ENCODE peak calls at places on chromosomes 13 and 19, in seven cellular contexts. One of them, this sample, is unnamed. For H3K4me1 and H3K9me3, the result is how much of the 10 kb centered on the place peaks cover.

GRCh38 chr13:109369357-109370052 is 416.9 kb downstream of the IRS2 start:
- DNase-seq in CD8-positive, alpha-beta memory T cell: no peak
- DNase-seq in heart right ventricle: no peak
- DNase-seq in right cardiac atrium: no peak
- DNase-seq in uterus: no peak
- DNase-seq in aorta: no peak
- DNase-seq in keratinocyte: no peak
- DNase-seq in this sample: no peak

GRCh38 chr19:8600816-8601215 is 9.7 kb downstream of the ADAMTS10 start:
- DNase-seq in heart right ventricle: no peak
- DNase-seq in right cardiac atrium: no peak
- DNase-seq in aorta: no peak
- DNase-seq in uterus: no peak
- DNase-seq in CD8-positive, alpha-beta memory T cell: no peak
- DNase-seq in keratinocyte: no peak
- DNase-seq in this sample: no peak

GRCh38 chr13:101700598-101700997 is 248.1 kb downstream of the ITGBL1 start:
- DNase-seq in CD8-positive, alpha-beta memory T cell: no peak
- DNase-seq in uterus: no peak
- DNase-seq in right cardiac atrium: no peak
- DNase-seq in keratinocyte: no peak
- DNase-seq in aorta: no peak
- DNase-seq in heart right ventricle: no peak
- DNase-seq in this sample: peak

GRCh38 chr19:8005534-8006256 is at the start of gene ELAVL1:
- DNase-seq in aorta: peak
- DNase-seq in heart right ventricle: peak
- DNase-seq in uterus: peak
- DNase-seq in keratinocyte: no peak
- DNase-seq in right cardiac atrium: peak
- DNase-seq in CD8-positive, alpha-beta memory T cell: peak
- DNase-seq in this sample: peak

GRCh38 chr13:31160857-31161582 is 684 bp downstream of the HSPH1 start:
- DNase-seq in keratinocyte: no peak
- DNase-seq in heart right ventricle: peak
- DNase-seq in uterus: peak
- DNase-seq in right cardiac atrium: peak
- DNase-seq in CD8-positive, alpha-beta memory T cell: peak
- DNase-seq in aorta: peak
- DNase-seq in this sample: peak

GRCh38 chr13:77038907-77039470 is 12.0 kb upstream of the FBXL3 start:
- DNase-seq in keratinocyte: no peak
- DNase-seq in CD8-positive, alpha-beta memory T cell: no peak
- DNase-seq in right cardiac atrium: no peak
- DNase-seq in uterus: no peak
- DNase-seq in heart right ventricle: no peak
- DNase-seq in aorta: no peak
- DNase-seq in this sample: no peak

GRCh38 chr19:4077011-4077382 is 10.3 kb upstream of the ZBTB7A start:
- DNase-seq in aorta: no peak
- DNase-seq in uterus: no peak
- DNase-seq in CD8-positive, alpha-beta memory T cell: no peak
- DNase-seq in keratinocyte: no peak
- DNase-seq in right cardiac atrium: no peak
- DNase-seq in heart right ventricle: no peak
- DNase-seq in this sample: no peak

GRCh38 chr13:33178197-33178699 is 107.3 kb downstream of the STARD13 start:
- DNase-seq in CD8-positive, alpha-beta memory T cell: no peak
- DNase-seq in heart right ventricle: no peak
- DNase-seq in aorta: no peak
- DNase-seq in right cardiac atrium: no peak
- DNase-seq in keratinocyte: no peak
- DNase-seq in uterus: no peak
- DNase-seq in this sample: peak

GRCh38 chr13:112322562-112322961 is 53.6 kb upstream of the SPACA7 start:
- DNase-seq in CD8-positive, alpha-beta memory T cell: no peak
- DNase-seq in heart right ventricle: no peak
- DNase-seq in uterus: no peak
- DNase-seq in keratinocyte: no peak
- DNase-seq in right cardiac atrium: no peak
- DNase-seq in aorta: no peak
- DNase-seq in this sample: no peak

GRCh38 chr19:24054044-24054935 is 32.7 kb upstream of the ZNF254 start:
- DNase-seq in aorta: no peak
- DNase-seq in uterus: no peak
- DNase-seq in heart right ventricle: no peak
- DNase-seq in CD8-positive, alpha-beta memory T cell: no peak
- DNase-seq in right cardiac atrium: no peak
- DNase-seq in keratinocyte: peak
- DNase-seq in this sample: peak

GRCh38 chr19:38001158-38001781 is 94.3 kb downstream of the SIPA1L3 start:
- DNase-seq in aorta: no peak
- DNase-seq in heart right ventricle: no peak
- DNase-seq in keratinocyte: no peak
- DNase-seq in uterus: no peak
- DNase-seq in right cardiac atrium: no peak
- DNase-seq in CD8-positive, alpha-beta memory T cell: no peak
- DNase-seq in this sample: no peak

GRCh38 chr19:49862411-49863253 is 4.7 kb downstream of the PNKP start:
- DNase-seq in CD8-positive, alpha-beta memory T cell: no peak
- DNase-seq in heart right ventricle: no peak
- DNase-seq in right cardiac atrium: peak
- DNase-seq in aorta: peak
- DNase-seq in keratinocyte: no peak
- DNase-seq in uterus: no peak
- DNase-seq in this sample: no peak

GRCh38 chr13:112465251-112466131 is 89.3 kb downstream of the SPACA7 start:
- DNase-seq in right cardiac atrium: no peak
- DNase-seq in keratinocyte: no peak
- DNase-seq in aorta: peak
- DNase-seq in heart right ventricle: no peak
- DNase-seq in uterus: no peak
- DNase-seq in CD8-positive, alpha-beta memory T cell: no peak
- DNase-seq in this sample: no peak

GRCh38 chr13:20222553-20222952 is 9.6 kb downstream of the GJB6 start:
- DNase-seq in keratinocyte: no peak
- DNase-seq in heart right ventricle: no peak
- DNase-seq in aorta: no peak
- DNase-seq in CD8-positive, alpha-beta memory T cell: no peak
- DNase-seq in right cardiac atrium: no peak
- DNase-seq in uterus: no peak
- DNase-seq in this sample: no peak

GRCh38 chr13:73069206-73069815 is 10.5 kb downstream of the KLF5 start:
- DNase-seq in keratinocyte: no peak
- DNase-seq in heart right ventricle: no peak
- DNase-seq in uterus: no peak
- DNase-seq in right cardiac atrium: no peak
- DNase-seq in aorta: no peak
- DNase-seq in CD8-positive, alpha-beta memory T cell: no peak
- DNase-seq in this sample: peak

GRCh38 chr13:22009500-22009899 is 338.6 kb downstream of the FGF9 start:
- DNase-seq in CD8-positive, alpha-beta memory T cell: no peak
- DNase-seq in heart right ventricle: no peak
- DNase-seq in right cardiac atrium: peak
- DNase-seq in uterus: no peak
- DNase-seq in aorta: no peak
- DNase-seq in keratinocyte: no peak
- DNase-seq in this sample: no peak

GRCh38 chr13:77928909-77929308 is 10.3 kb upstream of the EDNRB start:
- DNase-seq in right cardiac atrium: no peak
- DNase-seq in heart right ventricle: no peak
- DNase-seq in aorta: no peak
- DNase-seq in CD8-positive, alpha-beta memory T cell: no peak
- DNase-seq in uterus: no peak
- DNase-seq in keratinocyte: no peak
- DNase-seq in this sample: no peak

GRCh38 chr19:55370305-55370988 is at the start of gene IL11:
- DNase-seq in heart right ventricle: no peak
- DNase-seq in uterus: no peak
- DNase-seq in right cardiac atrium: peak
- DNase-seq in aorta: no peak
- DNase-seq in CD8-positive, alpha-beta memory T cell: no peak
- DNase-seq in keratinocyte: no peak
- DNase-seq in this sample: peak

GRCh38 chr19:3642987-3643386 is 16.4 kb upstream of the CACTIN start:
- DNase-seq in right cardiac atrium: no peak
- DNase-seq in aorta: no peak
- DNase-seq in heart right ventricle: no peak
- DNase-seq in uterus: no peak
- DNase-seq in CD8-positive, alpha-beta memory T cell: no peak
- DNase-seq in keratinocyte: no peak
- DNase-seq in this sample: peak

GRCh38 chr19:11197291-11198174 is at the start of gene KANK2:
- DNase-seq in heart right ventricle: peak
- DNase-seq in uterus: peak
- DNase-seq in right cardiac atrium: peak
- DNase-seq in keratinocyte: no peak
- DNase-seq in CD8-positive, alpha-beta memory T cell: peak
- DNase-seq in aorta: peak
- DNase-seq in this sample: peak

GRCh38 chr19:55585658-55586339 is 5.2 kb upstream of the ZNF579 start:
- DNase-seq in keratinocyte: no peak
- DNase-seq in heart right ventricle: peak
- DNase-seq in uterus: peak
- DNase-seq in aorta: peak
- DNase-seq in right cardiac atrium: peak
- DNase-seq in CD8-positive, alpha-beta memory T cell: no peak
- DNase-seq in this sample: peak

GRCh38 chr13:71360041-71360440 is 507.0 kb downstream of the DACH1 start:
- DNase-seq in keratinocyte: no peak
- DNase-seq in uterus: no peak
- DNase-seq in CD8-positive, alpha-beta memory T cell: no peak
- DNase-seq in aorta: no peak
- DNase-seq in heart right ventricle: no peak
- DNase-seq in right cardiac atrium: no peak
- DNase-seq in this sample: no peak

GRCh38 chr13:104085611-104086010 is 1019.4 kb upstream of the SLC10A2 start:
- DNase-seq in aorta: no peak
- DNase-seq in uterus: no peak
- DNase-seq in CD8-positive, alpha-beta memory T cell: no peak
- DNase-seq in keratinocyte: no peak
- DNase-seq in heart right ventricle: no peak
- DNase-seq in right cardiac atrium: no peak
- DNase-seq in this sample: no peak

GRCh38 chr13:104086205-104086604 is 1020.0 kb upstream of the SLC10A2 start:
- DNase-seq in heart right ventricle: no peak
- DNase-seq in keratinocyte: no peak
- DNase-seq in right cardiac atrium: no peak
- DNase-seq in uterus: no peak
- DNase-seq in aorta: no peak
- DNase-seq in CD8-positive, alpha-beta memory T cell: no peak
- DNase-seq in this sample: no peak

DNA sequence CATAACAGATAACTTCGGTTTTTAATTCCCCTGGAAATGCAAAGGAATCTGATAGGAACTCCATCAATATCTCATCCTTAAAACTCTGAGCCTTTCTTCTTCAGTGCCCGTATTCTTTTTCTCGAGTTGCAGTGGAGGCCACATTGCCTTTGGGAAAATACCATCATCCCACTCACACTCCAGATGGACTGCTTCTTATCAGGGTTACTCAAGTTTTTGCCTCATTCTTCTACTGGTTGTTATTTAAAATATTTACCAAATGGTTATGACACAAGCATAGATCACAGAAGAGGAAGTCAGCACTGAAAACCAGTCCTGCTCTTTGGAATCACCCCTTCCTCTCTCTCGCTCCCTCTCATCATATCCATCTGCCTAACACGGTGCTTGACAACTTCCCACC is 1020.5 kb upstream of the SLC10A2 start:
- DNase-seq in aorta: no peak
- DNase-seq in CD8-positive, alpha-beta memory T cell: no peak
- DNase-seq in right cardiac atrium: no peak
- DNase-seq in heart right ventricle: no peak
- DNase-seq in keratinocyte: no peak
- DNase-seq in uterus: no peak
- DNase-seq in this sample: no peak
- H3K4me3 ChIP-seq in aorta: no peak
- H3K4me3 ChIP-seq in CD8-positive, alpha-beta memory T cell: no peak
- H3K4me3 ChIP-seq in right cardiac atrium: no peak
- H3K4me3 ChIP-seq in heart right ventricle: no peak
- H3K4me3 ChIP-seq in keratinocyte: no peak
- H3K4me3 ChIP-seq in uterus: no peak
- H3K4me3 ChIP-seq in this sample: no peak

GRCh38 chr19:5949792-5950305 is 28.1 kb downstream of the RANBP3 start:
- DNase-seq in heart right ventricle: peak
- DNase-seq in aorta: no peak
- DNase-seq in keratinocyte: no peak
- DNase-seq in right cardiac atrium: peak
- DNase-seq in uterus: no peak
- DNase-seq in CD8-positive, alpha-beta memory T cell: peak
- DNase-seq in this sample: no peak
- H3K4me1 ChIP-seq in heart right ventricle: half or more
- H3K4me1 ChIP-seq in aorta: under half
- H3K4me1 ChIP-seq in keratinocyte: under half
- H3K4me1 ChIP-seq in right cardiac atrium: under half
- H3K4me1 ChIP-seq in uterus: under half
- H3K4me1 ChIP-seq in CD8-positive, alpha-beta memory T cell: half or more
- H3K4me1 ChIP-seq in this sample: under half

GRCh38 chr19:12346896-12347295 is 13.5 kb upstream of the ZNF563 start:
- DNase-seq in heart right ventricle: no peak
- DNase-seq in aorta: no peak
- DNase-seq in keratinocyte: no peak
- DNase-seq in uterus: no peak
- DNase-seq in CD8-positive, alpha-beta memory T cell: peak
- DNase-seq in right cardiac atrium: no peak
- DNase-seq in this sample: no peak
- H3K9me3 ChIP-seq in heart right ventricle: under half
- H3K9me3 ChIP-seq in aorta: under half
- H3K9me3 ChIP-seq in keratinocyte: under half
- H3K9me3 ChIP-seq in uterus: under half
- H3K9me3 ChIP-seq in CD8-positive, alpha-beta memory T cell: under half
- H3K9me3 ChIP-seq in right cardiac atrium: under half
- H3K9me3 ChIP-seq in this sample: half or more

GRCh38 chr13:96984061-96984508 is 10.2 kb downstream of the OXGR1 start:
- DNase-seq in uterus: peak
- DNase-seq in right cardiac atrium: peak
- DNase-seq in CD8-positive, alpha-beta memory T cell: no peak
- DNase-seq in aorta: no peak
- DNase-seq in heart right ventricle: no peak
- DNase-seq in keratinocyte: no peak
- DNase-seq in this sample: no peak
- H3K4me3 ChIP-seq in uterus: no peak
- H3K4me3 ChIP-seq in right cardiac atrium: no peak
- H3K4me3 ChIP-seq in CD8-positive, alpha-beta memory T cell: no peak
- H3K4me3 ChIP-seq in aorta: no peak
- H3K4me3 ChIP-seq in heart right ventricle: peak
- H3K4me3 ChIP-seq in keratinocyte: no peak
- H3K4me3 ChIP-seq in this sample: peak

This sample was measured in adipocyte.